ENCODE peak calls at places on chromosomes 12 and 14, in five cellular contexts. F is astrocyte, Y is cardiac muscle cell, H is adrenal gland, L is HCT116. B is an unnamed sample.

GRCh38 chr12:126663304-126664094 is 1598.3 kb downstream of the AACS start:
- DNase-seq in F (no peak), Y (peak), H (no peak), L (peak), B (no peak)

GRCh38 chr12:42097971-42098370 is 46.7 kb downstream of the GXYLT1 start:
- DNase-seq in F (no peak), Y (peak), H (no peak), L (no peak), B (no peak)

GRCh38 chr12:25366159-25366558 is 115.4 kb upstream of the KRAS start:
- DNase-seq in F (no peak), Y (no peak), H (no peak), L (no peak), B (no peak)

GRCh38 chr12:62113366-62114011 is 146.7 kb upstream of the USP15 start:
- DNase-seq in F (no peak), Y (no peak), H (no peak), L (no peak), B (no peak)

GRCh38 chr12:19010726-19011125 is 118.8 kb upstream of the PLEKHA5 start:
- DNase-seq in F (no peak), Y (no peak), H (no peak), L (no peak), B (no peak)

GRCh38 chr12:121958521-121959240 is 40.3 kb downstream of the CFAP251 start:
- DNase-seq in F (peak), Y (peak), H (no peak), L (no peak), B (no peak)

GRCh38 chr12:25364529-25365339 is 114.0 kb upstream of the KRAS start:
- DNase-seq in F (no peak), Y (no peak), H (no peak), L (no peak), B (no peak)

GRCh38 chr12:63940295-63940997 is 95.9 kb downstream of the SRGAP1 start:
- DNase-seq in F (no peak), Y (peak), H (no peak), L (no peak), B (no peak)

GRCh38 chr12:81819991-81820633 is 61.0 kb upstream of the PPFIA2 start:
- DNase-seq in F (peak), Y (peak), H (no peak), L (no peak), B (no peak)

GRCh38 chr12:64120568-64120967 is 101.5 kb downstream of the KICS2 start:
- DNase-seq in F (no peak), Y (no peak), H (no peak), L (no peak), B (peak)

GRCh38 chr12:128114485-128114884 is 152.5 kb upstream of the TMEM132C start:
- DNase-seq in F (no peak), Y (no peak), H (no peak), L (no peak), B (no peak)

GRCh38 chr12:75437564-75437963 is 43.0 kb upstream of the GLIPR1 start:
- DNase-seq in F (peak), Y (peak), H (no peak), L (no peak), B (no peak)

GRCh38 chr12:94555687-94556086 is 94.7 kb downstream of the TMCC3 start:
- DNase-seq in F (no peak), Y (no peak), H (no peak), L (no peak), B (no peak)

GRCh38 chr14:95597784-95598204 is 62.9 kb downstream of the GLRX5 start:
- DNase-seq in F (peak), Y (peak), H (peak), L (no peak), B (no peak)

GRCh38 chr12:107317751-107318553 is 224.6 kb upstream of the CRY1 start:
- DNase-seq in F (peak), Y (peak), H (peak), L (peak), B (peak)

GRCh38 chr14:79018846-79019245 is 848.7 kb downstream of the NRXN3 start:
- DNase-seq in F (peak), Y (peak), H (no peak), L (no peak), B (peak)

GRCh38 chr12:12004524-12004923 is 66.2 kb upstream of the BCL2L14 start:
- DNase-seq in F (no peak), Y (no peak), H (no peak), L (no peak), B (no peak)

GRCh38 chr14:21042918-21043317 is 756 bp downstream of the RNASE7 start:
- DNase-seq in F (no peak), Y (no peak), H (peak), L (no peak), B (no peak)

GRCh38 chr14:22872833-22873520 is 1.4 kb downstream of the LRP10 start:
- DNase-seq in F (peak), Y (no peak), H (no peak), L (no peak), B (no peak)

GRCh38 chr12:57600395-57600794 is 4.2 kb upstream of the DTX3 start:
- DNase-seq in F (no peak), Y (no peak), H (no peak), L (no peak), B (no peak)

GRCh38 chr12:9940370-9940769 is 8.2 kb upstream of the CLEC2A start:
- DNase-seq in F (no peak), Y (peak), H (no peak), L (no peak), B (no peak)

GRCh38 chr12:39375206-39375808 is 67.6 kb downstream of the KIF21A start:
- DNase-seq in F (peak), Y (no peak), H (no peak), L (peak), B (no peak)

GRCh38 chr12:55642275-55643068 is 5.8 kb downstream of the OR10P1 start:
- DNase-seq in F (no peak), Y (no peak), H (no peak), L (no peak), B (no peak)

GRCh38 chr12:94205738-94206310 is 57.4 kb downstream of the PLXNC1 start:
- DNase-seq in F (no peak), Y (no peak), H (no peak), L (no peak), B (no peak)

GRCh38 chr14:77002335-77002734 is 26.2 kb downstream of the IRF2BPL start:
- DNase-seq in F (no peak), Y (no peak), H (no peak), L (no peak), B (no peak)

GRCh38 chr14:103422981-103423600 is 37.9 kb downstream of the MARK3 start:
- DNase-seq in F (peak), Y (peak), H (no peak), L (no peak), B (no peak)

GRCh38 chr12:28872654-28873268 is 276.3 kb upstream of the FAR2 start:
- DNase-seq in F (peak), Y (peak), H (peak), L (peak), B (peak)

GRCh38 chr14:53890611-53891091 is 66.0 kb downstream of the BMP4 start:
- DNase-seq in F (peak), Y (no peak), H (no peak), L (no peak), B (no peak)

GRCh38 chr12:124099661-124100060 is 126.6 kb downstream of the ZNF664 start:
- DNase-seq in F (no peak), Y (no peak), H (no peak), L (no peak), B (no peak)

GRCh38 chr14:87260460-87260859 is 732.5 kb downstream of the GALC start:
- DNase-seq in F (no peak), Y (no peak), H (no peak), L (no peak), B (no peak)

GRCh38 chr12:11758087-11758837 is 108.8 kb downstream of the ETV6 start:
- DNase-seq in F (no peak), Y (no peak), H (no peak), L (no peak), B (no peak)

GRCh38 chr12:28893365-28893764 is 255.7 kb upstream of the FAR2 start:
- DNase-seq in F (no peak), Y (peak), H (no peak), L (no peak), B (no peak)

GRCh38 chr12:103933237-103933636 is 3.0 kb downstream of the HSP90B1 start:
- DNase-seq in F (no peak), Y (no peak), H (no peak), L (no peak), B (no peak)

DNA sequence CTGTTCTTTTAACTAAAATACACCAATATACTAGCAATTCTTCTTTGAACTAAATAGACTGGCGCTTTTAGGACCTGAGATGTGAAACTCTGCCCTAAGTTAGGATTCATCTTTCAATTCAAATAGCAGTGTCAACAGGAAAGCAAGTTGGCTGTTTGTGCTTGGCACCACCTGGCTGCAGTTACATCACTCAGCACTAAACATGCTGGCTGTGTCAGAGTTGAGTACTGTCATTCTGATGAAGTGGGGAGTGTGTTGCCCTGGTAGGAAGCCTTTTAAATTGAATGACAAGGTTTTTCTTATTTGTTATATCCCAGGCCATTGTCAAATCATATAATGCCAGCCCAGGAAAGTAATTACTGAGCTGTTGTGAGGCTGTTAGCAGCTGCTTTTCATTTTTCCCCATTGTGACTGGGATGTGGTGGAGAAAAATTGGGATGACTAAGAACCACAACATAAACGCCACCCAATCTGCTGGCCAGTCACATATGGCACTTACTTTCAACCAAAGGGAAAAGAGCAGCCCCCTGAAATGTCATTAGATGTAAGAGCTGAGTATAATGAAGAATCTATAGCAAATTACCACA is 106.5 kb upstream of the PRKD1 start:
- DNase-seq in F (peak), Y (no peak), H (no peak), L (no peak), B (no peak)
- TF ChIP-seq CTCF in F (no peak), Y (no peak), H (no peak), L (no peak), B (no peak)

DNA sequence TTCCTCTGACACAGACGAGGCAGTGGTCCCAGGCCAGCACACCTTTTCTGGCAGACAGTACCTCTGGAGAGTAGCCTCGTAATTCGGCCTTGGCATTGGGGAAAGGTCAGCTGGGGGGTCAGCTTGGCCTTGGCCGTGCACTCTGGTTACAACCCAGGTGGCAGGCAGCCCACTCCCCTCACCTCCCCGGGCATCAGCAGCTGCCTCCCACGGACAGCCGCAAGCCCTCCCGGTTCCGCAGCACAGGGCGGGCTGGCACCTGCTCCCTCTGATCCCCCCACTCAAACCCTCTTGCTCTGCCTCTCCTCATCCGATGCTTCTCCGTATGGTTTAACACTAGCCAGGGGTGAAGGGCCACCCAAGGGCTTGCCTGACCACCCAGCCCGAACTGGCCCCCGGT is 50.6 kb downstream of the TEAD4 start:
- DNase-seq in F (no peak), Y (no peak), H (no peak), L (no peak), B (no peak)
- H3K27ac ChIP-seq in F (no peak), Y (no peak), H (no peak), L (no peak), B (no peak)

DNA sequence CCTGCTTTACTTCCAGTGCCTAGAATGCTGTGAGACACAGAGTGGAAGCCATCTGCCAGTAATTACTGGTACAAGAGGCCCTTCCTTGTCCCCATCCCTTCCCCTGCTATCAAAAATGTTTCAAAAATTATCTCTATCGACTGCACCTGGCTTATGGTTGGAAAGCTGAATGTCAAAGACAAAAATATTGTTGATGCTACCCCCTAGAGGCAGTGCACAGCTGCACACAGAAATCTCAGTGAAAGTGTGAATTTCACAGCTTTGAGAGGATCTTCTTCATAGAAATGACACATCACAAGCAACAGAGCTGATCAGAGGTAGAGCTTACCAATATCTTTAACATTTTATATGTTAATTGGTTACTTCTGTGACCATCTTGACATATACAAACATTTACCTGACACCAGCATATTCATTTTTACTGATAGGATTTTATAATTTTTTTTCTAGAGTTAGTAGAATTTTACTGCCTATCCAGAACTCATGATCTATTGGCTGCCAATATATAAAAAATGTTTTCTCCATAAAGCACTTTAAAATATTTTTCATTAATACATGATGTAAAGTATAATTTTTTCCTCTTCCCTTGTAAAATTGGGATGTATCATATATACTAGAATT is 138.0 kb downstream of the AACS start:
- DNase-seq in F (no peak), Y (no peak), H (no peak), L (no peak), B (peak)
- TF ChIP-seq CTCF in F (peak), Y (peak), H (peak), L (peak), B (peak)

DNA sequence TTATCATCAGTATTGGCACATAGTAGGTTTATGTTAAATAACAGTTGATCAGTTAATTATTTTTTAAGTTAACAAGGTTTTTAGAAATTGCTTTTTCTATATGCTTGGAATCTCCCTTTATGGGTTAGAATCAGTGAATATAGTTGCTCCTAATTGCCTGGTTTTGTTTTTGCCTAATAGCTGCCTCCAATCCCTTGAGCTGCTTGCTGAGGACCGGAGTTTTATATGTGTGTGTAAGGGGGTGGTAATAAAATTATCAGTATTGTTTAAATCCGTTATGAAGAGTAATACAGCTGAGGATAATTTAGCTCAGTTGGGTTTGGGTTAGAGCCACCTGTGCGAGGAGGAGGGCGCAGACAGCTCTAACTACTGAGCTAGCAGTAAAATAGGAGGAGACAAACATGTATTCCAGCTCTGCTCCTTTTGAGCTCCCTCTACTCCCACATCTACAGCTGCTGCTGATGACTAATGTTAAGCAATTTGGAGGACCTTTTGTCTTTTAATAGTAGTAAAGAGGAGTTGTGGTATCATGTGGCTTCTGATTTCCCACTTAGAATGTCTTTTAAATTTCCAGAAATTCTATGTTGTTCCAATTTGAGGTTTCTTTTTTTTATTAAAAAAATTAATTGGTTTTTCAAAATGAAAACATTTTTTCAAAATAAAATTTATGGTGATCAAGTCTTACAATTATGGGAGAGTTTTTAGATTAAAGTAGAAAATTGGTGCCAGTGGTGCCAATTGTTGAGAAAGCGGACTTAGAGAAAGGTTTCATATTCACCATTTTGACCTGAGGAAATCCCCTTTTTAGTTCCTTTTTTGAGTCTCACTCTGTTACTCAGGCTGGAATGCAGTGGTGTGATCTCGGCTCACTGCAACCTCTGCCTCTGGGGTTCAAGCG is 61.6 kb downstream of the SPATS2 start:
- DNase-seq in F (peak), Y (peak), H (no peak), L (peak), B (peak)
- H3K27ac ChIP-seq in F (no peak), Y (peak), H (no peak), L (no peak), B (no peak)

GRCh38 chr12:112473056-112473455 is 54.3 kb downstream of the PTPN11 start:
- DNase-seq in F (no peak), Y (peak), H (no peak), L (no peak), B (no peak)
- TF ChIP-seq CTCF in F (peak), Y (no peak), H (no peak), L (peak), B (no peak)

GRCh38 chr14:32724864-32725550 is 213.7 kb upstream of the NPAS3 start:
- DNase-seq in F (peak), Y (peak), H (no peak), L (no peak), B (no peak)
- H3K27ac ChIP-seq in F (peak), Y (no peak), H (no peak), L (no peak), B (no peak)

GRCh38 chr12:132422057-132423043 is 67.6 kb upstream of the FBRSL1 start:
- DNase-seq in F (no peak), Y (no peak), H (no peak), L (no peak), B (no peak)
- TF ChIP-seq CTCF in F (no peak), Y (no peak), H (no peak), L (peak), B (no peak)

GRCh38 chr14:105491366-105492006 is 440 bp downstream of the TEDC1 start:
- DNase-seq in F (no peak), Y (peak), H (peak), L (peak), B (peak)
- H3K27ac ChIP-seq in F (peak), Y (peak), H (peak), L (peak), B (peak)

GRCh38 chr14:101350710-101351109 is 210.6 kb upstream of the DIO3 start:
- DNase-seq in F (no peak), Y (peak), H (no peak), L (no peak), B (no peak)
- TF ChIP-seq CTCF in F (no peak), Y (no peak), H (no peak), L (no peak), B (no peak)

B was measured in RWPE1.